ENCODE peak calls at places on chromosomes 12 and 14, in seven cellular contexts. D is neural progenitor cell; N is aorta; O is CD8-positive, alpha-beta memory T cell; V is IMR-90; Y is effector memory CD4-positive, alpha-beta T cell; U is pancreas. B is an unnamed sample.

GRCh38 chr12:44369967-44370366 is 506.1 kb downstream of the NELL2 start:
- DNase-seq in D (no peak), N (no peak), O (no peak), V (no peak), Y (no peak), U (no peak), B (no peak)

GRCh38 chr14:100804558-100805309 is 21.2 kb upstream of the MEG3 start:
- DNase-seq in D (no peak), N (peak; percentile 6), O (no peak), V (no peak), Y (no peak), U (no peak), B (no peak)

GRCh38 chr12:104454997-104455396 is 1.8 kb upstream of the CHST11 start:
- DNase-seq in D (no peak), N (no peak), O (no peak), V (peak; percentile 44), Y (no peak), U (no peak), B (no peak)

GRCh38 chr14:83994020-83994419 is 1535.9 kb upstream of the FLRT2 start:
- DNase-seq in D (no peak), N (no peak), O (no peak), V (peak; percentile 95), Y (no peak), U (no peak), B (no peak)

GRCh38 chr14:60363275-60363674 is 114.3 kb downstream of the PPM1A start:
- DNase-seq in D (no peak), N (no peak), O (no peak), V (no peak), Y (no peak), U (no peak), B (no peak)

GRCh38 chr14:52840916-52841315 is 49.5 kb upstream of the GNPNAT1 start:
- DNase-seq in D (no peak), N (peak; percentile 64), O (no peak), V (peak; percentile 71), Y (no peak), U (no peak), B (no peak)

GRCh38 chr12:132021031-132021871 is 71.5 kb downstream of the EP400 start:
- DNase-seq in D (no peak), N (peak; percentile 30), O (no peak), V (no peak), Y (no peak), U (no peak), B (no peak)

GRCh38 chr12:69810870-69811498 is 14.0 kb upstream of the MYRFL start:
- DNase-seq in D (no peak), N (no peak), O (no peak), V (no peak), Y (no peak), U (no peak), B (no peak)

GRCh38 chr14:35138585-35138984 is 16.2 kb downstream of the PRORP start:
- DNase-seq in D (no peak), N (no peak), O (no peak), V (no peak), Y (no peak), U (no peak), B (no peak)

GRCh38 chr14:28770574-28770973 is 4.0 kb downstream of the FOXG1 start:
- DNase-seq in D (peak; percentile 3), N (no peak), O (no peak), V (no peak), Y (no peak), U (no peak), B (no peak)

GRCh38 chr14:64266206-64266605 is 28.0 kb downstream of the ESR2 start:
- DNase-seq in D (no peak), N (no peak), O (no peak), V (peak; percentile 77), Y (no peak), U (no peak), B (no peak)

GRCh38 chr12:120100630-120101029 is 15.9 kb downstream of the RAB35 start:
- DNase-seq in D (no peak), N (peak; percentile 90), O (no peak), V (peak; percentile 58), Y (no peak), U (peak; percentile 78), B (no peak)

GRCh38 chr12:91326043-91327027 is 143.7 kb upstream of the DCN start:
- DNase-seq in D (peak; percentile 63), N (no peak), O (peak; percentile 25), V (peak; percentile 75), Y (no peak), U (peak; percentile 41), B (peak; percentile 64)

GRCh38 chr12:83265798-83266197 is 579.1 kb downstream of the TMTC2 start:
- DNase-seq in D (no peak), N (no peak), O (no peak), V (no peak), Y (no peak), U (no peak), B (no peak)

GRCh38 chr12:68331500-68331868 is 678 bp downstream of the MDM1 start:
- DNase-seq in D (no peak), N (no peak), O (no peak), V (no peak), Y (no peak), U (no peak), B (no peak)

GRCh38 chr12:132639996-132640520 is 21.5 kb downstream of the P2RX2 start:
- DNase-seq in D (no peak), N (no peak), O (no peak), V (no peak), Y (no peak), U (no peak), B (no peak)

GRCh38 chr12:26119391-26119981 is 5.4 kb downstream of the BHLHE41 start:
- DNase-seq in D (peak; percentile 51), N (no peak), O (no peak), V (peak; percentile 78), Y (no peak), U (no peak), B (no peak)

GRCh38 chr12:2623472-2623871 is 171.3 kb upstream of the FKBP4 start:
- DNase-seq in D (no peak), N (no peak), O (no peak), V (no peak), Y (no peak), U (no peak), B (no peak)

GRCh38 chr12:11785722-11786121 is 136.2 kb downstream of the ETV6 start:
- DNase-seq in D (no peak), N (no peak), O (no peak), V (peak; percentile 32), Y (no peak), U (no peak), B (no peak)

GRCh38 chr14:75554482-75554881 is 23.9 kb upstream of the FLVCR2 start:
- DNase-seq in D (no peak), N (no peak), O (no peak), V (peak; percentile 20), Y (no peak), U (no peak), B (peak; percentile 80)

GRCh38 chr12:106541201-106541600 is 41.6 kb upstream of the RFX4 start:
- DNase-seq in D (no peak), N (no peak), O (no peak), V (no peak), Y (no peak), U (no peak), B (no peak)

GRCh38 chr14:30272848-30273563 is 286.0 kb upstream of the G2E3 start:
- DNase-seq in D (peak; percentile 45), N (no peak), O (no peak), V (no peak), Y (no peak), U (no peak), B (no peak)

DNA sequence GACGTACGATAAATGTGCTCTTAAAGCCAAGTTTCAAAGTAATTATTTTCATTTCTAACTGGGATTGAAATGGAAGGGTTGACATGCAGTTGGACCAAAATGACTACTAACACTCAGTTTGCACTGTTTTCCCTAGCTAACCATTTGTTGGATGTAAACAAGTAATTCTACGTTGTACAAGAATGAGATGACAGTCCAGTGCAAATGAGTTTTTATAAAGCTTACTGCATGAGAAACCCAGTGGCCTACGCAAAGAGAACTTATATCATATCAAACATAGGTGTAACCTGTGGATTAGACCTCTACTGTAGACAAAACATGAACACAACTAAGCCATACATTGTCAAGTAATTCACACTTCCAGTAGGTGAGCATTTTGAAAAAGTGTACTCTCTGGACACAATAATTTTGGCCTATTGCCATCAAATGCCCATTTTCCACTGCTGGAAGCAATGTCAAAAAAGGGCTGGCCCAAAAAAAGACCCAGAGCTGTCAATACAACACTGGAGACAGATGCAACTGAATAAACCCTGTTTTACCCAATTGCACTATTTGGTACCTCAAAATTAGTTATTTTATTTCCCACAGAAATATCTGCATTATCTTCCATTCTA is 12.8 kb downstream of the SLC38A2 start:
- DNase-seq in D (no peak), N (no peak), O (no peak), V (no peak), Y (no peak), U (no peak), B (no peak)
- H3K4me3 ChIP-seq in D (no peak overlapping the region), N (no peak overlapping the region), O (no peak overlapping the region), V (no peak overlapping the region), Y (no peak overlapping the region), U (no peak overlapping the region), B (no peak overlapping the region)

GRCh38 chr12:100867639-100868393 is 73.2 kb downstream of the ANO4 start:
- DNase-seq in D (no peak), N (no peak), O (no peak), V (no peak), Y (no peak), U (no peak), B (no peak)
- H3K4me1 ChIP-seq in D (no peaks in the 10 kb centered on the region), N (no peaks in the 10 kb centered on the region), O (no peaks in the 10 kb centered on the region), V (peaks cover 2% of the 10 kb centered on the region), Y (no peaks in the 10 kb centered on the region), U (no peaks in the 10 kb centered on the region), B (no peaks in the 10 kb centered on the region)

DNA sequence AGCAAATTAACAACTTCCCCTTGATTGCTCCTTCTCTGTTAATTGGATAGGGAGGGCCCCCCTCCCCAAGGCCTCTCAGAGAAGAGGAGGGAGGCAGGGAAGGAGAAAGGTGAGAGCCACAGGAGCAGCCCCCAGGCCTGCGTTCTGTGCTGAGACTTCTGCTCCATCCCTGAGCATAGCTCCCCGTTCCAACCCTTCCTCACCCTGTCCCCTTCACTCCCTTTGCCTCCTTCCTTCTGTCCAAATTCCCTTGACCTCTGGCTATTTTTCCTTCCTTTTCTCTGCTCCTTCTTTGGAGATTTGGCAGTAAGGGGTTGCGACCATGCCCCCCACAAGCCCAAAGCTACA is 793 bp upstream of the ASIC1 start:
- DNase-seq in D (no peak), N (no peak), O (no peak), V (no peak), Y (no peak), U (no peak), B (no peak)
- H3K27me3 ChIP-seq in D (peaks cover 97% of the 10 kb centered on the region), N (no peaks in the 10 kb centered on the region), O (peaks cover 19% of the 10 kb centered on the region), V (peaks cover 34% of the 10 kb centered on the region), Y (peaks cover 33% of the 10 kb centered on the region), U (no peaks in the 10 kb centered on the region), B (no peaks in the 10 kb centered on the region)

DNA sequence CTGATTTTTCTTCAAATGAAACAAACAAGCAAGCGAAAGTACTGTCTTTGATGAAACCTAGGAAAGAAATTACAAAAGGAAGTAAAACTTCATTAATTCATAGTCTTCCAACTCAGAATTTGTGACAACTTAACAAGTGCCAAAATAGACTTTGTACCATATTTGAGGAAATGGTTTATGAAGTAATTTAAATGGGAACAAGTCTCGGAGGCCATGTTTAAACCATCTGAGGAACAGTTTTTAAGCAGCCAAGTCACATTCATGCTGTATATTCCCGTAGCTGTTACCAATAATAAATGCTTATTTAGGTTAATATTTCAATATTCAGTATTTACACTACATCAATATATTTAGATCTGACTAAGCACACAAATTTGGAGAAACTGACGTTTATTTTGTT is 779 bp upstream of the ARHGDIB start:
- DNase-seq in D (no peak), N (no peak), O (no peak), V (no peak), Y (no peak), U (no peak), B (no peak)
- H3K4me3 ChIP-seq in D (no peak overlapping the region), N (no peak overlapping the region), O (peak overlapping the region; percentile 94), V (no peak overlapping the region), Y (peak overlapping the region; percentile 64), U (no peak overlapping the region), B (no peak overlapping the region)

B was measured in Caco-2.